ENCODE peak calls at places on chromosomes 11 and 22, in seven cellular contexts. One of them, this sample, is unnamed.

GRCh38 chr11:78560826-78561484 is 13.7 kb downstream of the NARS2 start:
- DNase-seq in Right ventricle myocardium superior: no peak
- DNase-seq in EH: peak; percentile 32
- DNase-seq in right atrium auricular region: no peak
- DNase-seq in stimulated activated effector memory CD8-positive, alpha-beta T cell treated with anti-CD3 and anti-CD28 coated beads, Interleukin-12 subunit alpha, Interleukin-12 subunit beta, amount 100 ng/mL, for 72 hours: no peak
- DNase-seq in GM10248: no peak
- DNase-seq in stromal cell of bone marrow: no peak
- DNase-seq in this sample: no peak

GRCh38 chr11:50188040-50188439 is 155.4 kb downstream of the OR4C45 start:
- DNase-seq in GM10248: no peak
- DNase-seq in stromal cell of bone marrow: no peak
- DNase-seq in right atrium auricular region: no peak
- DNase-seq in Right ventricle myocardium superior: no peak
- DNase-seq in stimulated activated effector memory CD8-positive, alpha-beta T cell treated with anti-CD3 and anti-CD28 coated beads, Interleukin-12 subunit alpha, Interleukin-12 subunit beta, amount 100 ng/mL, for 72 hours: no peak
- DNase-seq in EH: no peak
- DNase-seq in this sample: no peak

GRCh38 chr11:112637046-112637445 is 324.2 kb upstream of the NCAM1 start:
- DNase-seq in EH: no peak
- DNase-seq in stimulated activated effector memory CD8-positive, alpha-beta T cell treated with anti-CD3 and anti-CD28 coated beads, Interleukin-12 subunit alpha, Interleukin-12 subunit beta, amount 100 ng/mL, for 72 hours: no peak
- DNase-seq in Right ventricle myocardium superior: no peak
- DNase-seq in right atrium auricular region: no peak
- DNase-seq in stromal cell of bone marrow: no peak
- DNase-seq in GM10248: no peak
- DNase-seq in this sample: no peak

GRCh38 chr22:36201630-36202312 is at the start of gene APOL4:
- DNase-seq in GM10248: no peak
- DNase-seq in stimulated activated effector memory CD8-positive, alpha-beta T cell treated with anti-CD3 and anti-CD28 coated beads, Interleukin-12 subunit alpha, Interleukin-12 subunit beta, amount 100 ng/mL, for 72 hours: no peak
- DNase-seq in right atrium auricular region: peak; percentile 74
- DNase-seq in Right ventricle myocardium superior: peak; percentile 93
- DNase-seq in stromal cell of bone marrow: no peak
- DNase-seq in EH: peak; percentile 34
- DNase-seq in this sample: no peak

GRCh38 chr11:90468923-90469322 is 246.1 kb upstream of the CHORDC1 start:
- DNase-seq in right atrium auricular region: no peak
- DNase-seq in EH: no peak
- DNase-seq in stromal cell of bone marrow: no peak
- DNase-seq in Right ventricle myocardium superior: no peak
- DNase-seq in stimulated activated effector memory CD8-positive, alpha-beta T cell treated with anti-CD3 and anti-CD28 coated beads, Interleukin-12 subunit alpha, Interleukin-12 subunit beta, amount 100 ng/mL, for 72 hours: no peak
- DNase-seq in GM10248: no peak
- DNase-seq in this sample: peak; percentile 2

GRCh38 chr11:38865922-38866321 is 2267.9 kb upstream of the RAG2 start:
- DNase-seq in stimulated activated effector memory CD8-positive, alpha-beta T cell treated with anti-CD3 and anti-CD28 coated beads, Interleukin-12 subunit alpha, Interleukin-12 subunit beta, amount 100 ng/mL, for 72 hours: no peak
- DNase-seq in EH: no peak
- DNase-seq in right atrium auricular region: no peak
- DNase-seq in Right ventricle myocardium superior: no peak
- DNase-seq in stromal cell of bone marrow: no peak
- DNase-seq in GM10248: no peak
- DNase-seq in this sample: no peak

GRCh38 chr11:9850224-9850895 is 186.5 kb downstream of the SWAP70 start:
- DNase-seq in Right ventricle myocardium superior: no peak
- DNase-seq in stimulated activated effector memory CD8-positive, alpha-beta T cell treated with anti-CD3 and anti-CD28 coated beads, Interleukin-12 subunit alpha, Interleukin-12 subunit beta, amount 100 ng/mL, for 72 hours: no peak
- DNase-seq in right atrium auricular region: no peak
- DNase-seq in EH: peak; percentile 57
- DNase-seq in GM10248: no peak
- DNase-seq in stromal cell of bone marrow: no peak
- DNase-seq in this sample: no peak

GRCh38 chr11:69836401-69836800 is 17.2 kb upstream of the FGF3 start:
- DNase-seq in GM10248: no peak
- DNase-seq in stromal cell of bone marrow: no peak
- DNase-seq in Right ventricle myocardium superior: no peak
- DNase-seq in right atrium auricular region: no peak
- DNase-seq in EH: no peak
- DNase-seq in stimulated activated effector memory CD8-positive, alpha-beta T cell treated with anti-CD3 and anti-CD28 coated beads, Interleukin-12 subunit alpha, Interleukin-12 subunit beta, amount 100 ng/mL, for 72 hours: no peak
- DNase-seq in this sample: no peak

This sample was measured in A549.